ENCODE peak calls at places on chromosomes 1 and 21, in seven cellular contexts. D is GM10248, F is endothelial cell, T is kidney, E is GM12865, Y is epithelial cell of esophagus, Q is foreskin fibroblast. B is an unnamed sample.

GRCh38 chr1:183569141-183569540 is 21.1 kb downstream of the NCF2 start:
- DNase-seq in F (no peak), E (no peak), T (no peak), Q (peak), Y (peak), D (no peak), B (peak)

GRCh38 chr21:34871026-34871908 is 177.8 kb downstream of the RUNX1 start:
- DNase-seq in F (no peak), D (no peak), Q (no peak), Y (no peak), T (no peak), E (no peak), B (no peak)

GRCh38 chr1:168159979-168160378 is 18.8 kb upstream of the TIPRL start:
- DNase-seq in T (no peak), F (no peak), Q (no peak), E (no peak), Y (no peak), D (no peak), B (no peak)

GRCh38 chr1:227920426-227920825 is 27.3 kb downstream of the WNT9A start:
- DNase-seq in F (no peak), T (peak), Q (no peak), E (no peak), D (no peak), Y (no peak), B (no peak)

GRCh38 chr1:221708076-221708571 is 33.8 kb downstream of the DUSP10 start:
- DNase-seq in F (no peak), E (peak), Q (no peak), Y (no peak), D (peak), T (no peak), B (no peak)

GRCh38 chr1:18174016-18174415 is 66.4 kb downstream of the IGSF21 start:
- DNase-seq in E (no peak), Q (no peak), T (no peak), F (no peak), Y (no peak), D (no peak), B (no peak)

GRCh38 chr1:224707849-224708725 is 92.0 kb downstream of the CNIH3 start:
- DNase-seq in D (no peak), Q (peak), Y (peak), T (no peak), F (no peak), E (peak), B (peak)

GRCh38 chr1:67451377-67451776 is 21.2 kb upstream of the SERBP1 start:
- DNase-seq in E (no peak), F (no peak), Y (no peak), Q (no peak), T (no peak), D (no peak), B (no peak)

GRCh38 chr1:112537451-112537850 is 28.7 kb downstream of the WNT2B start:
- DNase-seq in Y (no peak), Q (no peak), F (no peak), D (no peak), T (no peak), E (no peak), B (no peak)

GRCh38 chr1:198674009-198674408 is 35.2 kb downstream of the PTPRC start:
- DNase-seq in E (no peak), T (no peak), D (no peak), Q (peak), Y (no peak), F (no peak), B (no peak)

GRCh38 chr21:39430016-39430415 is 15.6 kb downstream of the LCA5L start:
- DNase-seq in D (no peak), F (no peak), E (no peak), Q (no peak), T (no peak), Y (no peak), B (no peak)

GRCh38 chr21:17462276-17462981 is 50.4 kb upstream of the CXADR start:
- DNase-seq in E (no peak), Y (no peak), T (no peak), F (no peak), Q (no peak), D (no peak), B (no peak)

GRCh38 chr1:156963621-156964020 is 43.2 kb downstream of the LRRC71 start:
- DNase-seq in T (no peak), F (no peak), Q (peak), E (peak), Y (no peak), D (no peak), B (no peak)

GRCh38 chr1:2840036-2840809 is 38.7 kb upstream of the TTC34 start:
- DNase-seq in Y (no peak), T (peak), D (no peak), E (peak), Q (no peak), F (peak), B (no peak)

GRCh38 chr1:190116921-190117320 is 360.7 kb downstream of the BRINP3 start:
- DNase-seq in T (no peak), F (no peak), Y (no peak), D (no peak), Q (no peak), E (no peak), B (no peak)

GRCh38 chr21:38804617-38805281 is 980 bp upstream of the ETS2 start:
- DNase-seq in D (peak), Y (peak), E (peak), T (peak), Q (peak), F (peak), B (no peak)

GRCh38 chr1:41313661-41314131 is 47.5 kb upstream of the FOXO6 start:
- DNase-seq in D (peak), Y (peak), F (peak), E (peak), Q (peak), T (no peak), B (no peak)

GRCh38 chr1:231395051-231395995 is 26.8 kb downstream of the EGLN1 start:
- DNase-seq in T (no peak), Q (peak), Y (peak), E (no peak), D (no peak), F (no peak), B (peak)

GRCh38 chr1:153439273-153439672 is 21.2 kb downstream of the S100A7 start:
- DNase-seq in T (no peak), F (no peak), E (no peak), D (no peak), Y (no peak), Q (no peak), B (no peak)

GRCh38 chr1:54253480-54253879 is 53.5 kb downstream of the MRPL37 start:
- DNase-seq in Q (peak), F (no peak), T (peak), D (no peak), E (no peak), Y (peak), B (peak)

GRCh38 chr1:163076981-163077761 is 8.0 kb downstream of the RGS4 start:
- DNase-seq in D (no peak), F (no peak), T (no peak), Y (no peak), Q (peak), E (no peak), B (no peak)

GRCh38 chr1:12177999-12178441 is 11.2 kb downstream of the TNFRSF1B start:
- DNase-seq in Q (peak), Y (peak), E (no peak), T (peak), D (no peak), F (no peak), B (peak)

GRCh38 chr1:54547601-54548388 is at the start of gene ACOT11:
- DNase-seq in F (no peak), Y (no peak), Q (peak), T (peak), E (no peak), D (no peak), B (peak)

GRCh38 chr1:201422436-201423030 is 1.0 kb upstream of the TNNI1 start:
- DNase-seq in E (no peak), Y (no peak), D (no peak), Q (no peak), F (no peak), T (no peak), B (no peak)

GRCh38 chr1:150161747-150162581 is 12.2 kb downstream of the PLEKHO1 start:
- DNase-seq in Y (peak), Q (peak), T (no peak), D (no peak), E (peak), F (no peak), B (no peak)

GRCh38 chr1:21721271-21721985 is 52.3 kb upstream of the RAP1GAP start:
- DNase-seq in Y (no peak), T (no peak), Q (no peak), F (no peak), E (no peak), D (no peak), B (no peak)

GRCh38 chr21:45528028-45528705 is 14.1 kb downstream of the SLC19A1 start:
- DNase-seq in D (no peak), T (peak), Q (no peak), Y (no peak), F (no peak), E (no peak), B (no peak)

GRCh38 chr1:178650950-178651461 is 74.0 kb upstream of the RALGPS2 start:
- DNase-seq in Y (no peak), Q (peak), D (no peak), E (no peak), T (no peak), F (no peak), B (peak)

GRCh38 chr1:2239384-2239985 is 11.4 kb downstream of the SKI start:
- DNase-seq in F (no peak), E (no peak), T (no peak), Y (no peak), Q (no peak), D (no peak), B (no peak)

GRCh38 chr1:41626616-41627375 is 142.3 kb upstream of the EDN2 start:
- DNase-seq in Q (peak), F (no peak), Y (peak), T (no peak), E (peak), D (no peak), B (no peak)

GRCh38 chr21:45548711-45549491 is 6.7 kb upstream of the SLC19A1 start:
- DNase-seq in E (no peak), Y (no peak), F (no peak), T (peak), D (no peak), Q (no peak), B (no peak)

GRCh38 chr1:116521186-116521585 is 49.6 kb downstream of the CD58 start:
- DNase-seq in D (no peak), F (no peak), T (no peak), E (no peak), Y (peak), Q (peak), B (peak)

GRCh38 chr1:87115317-87115885 is 201.0 kb downstream of the HS2ST1 start:
- DNase-seq in Y (peak), D (no peak), E (no peak), F (no peak), T (no peak), Q (peak), B (peak)

GRCh38 chr1:208207388-208208131 is 36.6 kb downstream of the PLXNA2 start:
- DNase-seq in T (no peak), F (no peak), Q (peak), D (no peak), E (no peak), Y (peak), B (peak)

GRCh38 chr1:2354511-2355407 is 36.6 kb downstream of the MORN1 start:
- DNase-seq in T (peak), Y (no peak), F (no peak), E (no peak), D (no peak), Q (no peak), B (no peak)

GRCh38 chr1:19033926-19034680 is 77.6 kb upstream of the IFFO2 start:
- DNase-seq in D (no peak), T (peak), Y (peak), E (no peak), F (no peak), Q (peak), B (peak)

GRCh38 chr1:234956821-234957329 is 171.8 kb downstream of the TOMM20 start:
- DNase-seq in Y (no peak), F (no peak), D (no peak), T (no peak), Q (no peak), E (no peak), B (no peak)

GRCh38 chr1:165858928-165859845 is 31.8 kb downstream of the UCK2 start:
- DNase-seq in T (no peak), D (no peak), E (no peak), F (no peak), Y (no peak), Q (no peak), B (no peak)

GRCh38 chr1:111450185-111450584 is 921 bp downstream of the ATP5PB start:
- DNase-seq in D (no peak), Y (no peak), Q (no peak), T (no peak), E (no peak), F (no peak), B (no peak)

GRCh38 chr1:235052067-235053008 is 76.3 kb downstream of the TOMM20 start:
- DNase-seq in F (no peak), Q (peak), Y (no peak), D (no peak), E (no peak), T (peak), B (no peak)

GRCh38 chr1:15426492-15427279 is 11.6 kb upstream of the CTRC start:
- DNase-seq in D (no peak), F (no peak), Q (peak), T (no peak), Y (peak), E (no peak), B (no peak)
- TF ChIP-seq CTCF in D (no peak), F (no peak), Q (no peak), T (no peak), Y (no peak), E (no peak), B (no peak)

DNA sequence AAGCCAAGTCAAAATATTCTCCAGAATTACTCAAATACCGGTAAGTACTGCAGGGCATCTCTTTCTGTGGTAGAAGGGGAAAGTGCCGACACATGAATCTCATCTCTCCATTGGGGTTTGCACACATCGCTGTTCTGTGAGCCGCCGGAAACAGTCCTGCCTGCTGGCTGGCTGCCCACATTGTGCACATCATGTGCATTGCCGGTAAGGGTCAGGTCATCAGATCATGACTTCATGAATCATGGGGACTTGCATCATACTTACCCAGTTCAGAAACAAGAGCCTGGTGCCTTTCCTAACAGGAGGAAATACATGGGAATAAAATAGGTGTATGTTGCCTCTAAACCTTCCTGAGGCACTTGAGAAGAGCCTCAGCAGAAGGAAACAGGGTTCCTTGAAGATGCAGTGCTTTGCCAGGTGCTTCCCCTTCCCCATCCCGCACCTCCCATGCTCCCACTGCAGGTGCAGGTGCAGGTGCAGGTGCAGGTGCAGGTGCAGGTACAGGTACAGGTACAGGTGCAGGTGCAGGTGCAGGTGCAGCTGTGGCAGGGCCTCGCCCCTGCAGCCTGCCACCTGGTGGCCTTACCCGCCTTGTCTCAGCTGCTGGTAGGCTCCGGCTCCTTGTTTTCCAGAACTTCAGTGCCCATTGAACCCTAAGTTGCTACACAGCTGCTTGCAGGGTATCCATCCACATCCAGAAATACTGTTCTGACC is 26.5 kb downstream of the GPR137B start:
- DNase-seq in T (peak), F (no peak), Q (peak), E (peak), Y (peak), D (no peak), B (no peak)
- TF ChIP-seq CTCF in T (peak), F (no peak), Q (no peak), E (peak), Y (peak), D (no peak), B (no peak)

GRCh38 chr1:10613340-10613739 is 138.6 kb downstream of the PEX14 start:
- DNase-seq in T (no peak), D (no peak), E (no peak), F (no peak), Q (no peak), Y (no peak), B (no peak)
- TF ChIP-seq CTCF in T (no peak), D (no peak), E (no peak), F (no peak), Q (no peak), Y (no peak), B (no peak)

DNA sequence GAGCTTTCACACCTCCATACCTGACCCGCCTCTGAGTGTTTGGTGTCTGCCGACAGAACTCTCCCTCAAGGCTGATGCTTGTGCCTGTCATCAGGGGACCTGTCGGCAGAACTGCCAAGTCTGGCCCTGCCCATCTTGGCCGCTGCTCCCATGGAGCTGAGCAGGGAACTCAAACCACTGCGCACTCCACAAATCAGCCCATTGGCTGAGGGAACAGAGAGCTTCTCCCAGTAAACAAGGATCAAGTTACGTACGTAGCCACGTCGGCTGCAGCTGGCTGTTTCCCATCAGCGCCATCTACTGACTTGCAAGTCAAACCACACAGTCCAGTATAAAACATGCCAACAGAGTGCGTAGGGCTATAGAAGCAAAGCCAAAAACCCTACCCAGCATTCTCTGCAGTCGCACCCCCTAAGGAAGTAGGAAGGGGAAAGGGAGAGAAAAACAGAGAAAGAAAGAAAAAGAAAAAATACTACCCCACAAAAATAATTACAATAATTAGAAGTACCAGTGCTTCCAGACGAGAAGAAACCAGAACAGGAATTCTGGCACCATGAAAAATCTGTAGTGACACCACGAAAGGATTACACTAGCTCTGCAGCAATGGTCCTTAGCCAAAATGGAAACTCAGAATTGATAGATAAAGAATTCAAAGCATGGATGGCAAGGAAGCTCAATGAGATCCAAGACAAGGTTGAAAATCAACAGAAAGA is 13.1 kb downstream of the KRTAP13-1 start:
- DNase-seq in D (no peak), T (no peak), Y (peak), E (peak), Q (peak), F (peak), B (no peak)
- TF ChIP-seq CTCF in D (no peak), T (peak), Y (peak), E (peak), Q (no peak), F (peak), B (peak)

DNA sequence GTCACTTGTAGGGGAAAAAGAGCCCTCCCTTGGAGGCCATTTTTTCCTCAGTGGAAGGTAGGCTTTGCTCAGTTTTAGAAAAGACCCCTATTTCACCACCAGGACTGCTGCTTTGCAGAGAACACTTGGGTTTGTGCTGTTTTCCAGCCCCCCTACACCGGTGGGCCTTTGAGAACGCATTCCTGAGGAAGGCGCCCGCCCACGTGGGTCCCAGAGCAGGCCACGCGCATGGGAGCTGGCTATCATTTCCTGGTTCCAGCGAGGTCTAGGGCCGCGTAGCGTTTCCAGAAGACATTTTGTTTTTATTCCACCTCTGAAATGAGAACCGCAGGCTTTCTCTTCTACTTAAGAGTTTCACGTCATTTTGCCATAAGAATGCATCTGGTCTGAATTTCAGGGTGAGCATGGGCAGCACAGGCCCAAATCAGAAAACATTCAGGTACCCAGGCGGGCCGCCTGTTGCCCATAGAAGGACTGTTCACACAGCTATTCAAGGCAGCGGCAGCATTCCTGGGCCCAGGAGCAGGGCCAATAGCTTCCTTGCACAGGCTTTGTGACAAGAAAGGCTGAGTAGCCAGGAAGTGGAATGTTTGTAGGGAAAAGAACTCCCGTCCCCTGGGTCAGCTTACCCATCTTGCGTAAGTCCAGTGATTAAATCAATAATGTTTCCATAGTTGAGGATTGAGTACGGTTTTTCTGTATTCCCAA is 1.3 kb upstream of the KLHL21 start:
- DNase-seq in T (peak), E (no peak), D (no peak), F (peak), Y (peak), Q (peak), B (peak)
- TF ChIP-seq CTCF in T (no peak), E (no peak), D (no peak), F (no peak), Y (peak), Q (no peak), B (peak)